ENCODE peak calls at places on chromosome 10, in eight cellular contexts. L is fibroblast of lung; C is cardiac muscle cell; B is IMR-90; V is BJ; K is PC-3; E is effector memory CD4-positive, alpha-beta T cell; O is breast epithelium. F is an unnamed sample. For H3K36me3, the result is how much of the 10 kb centered on the place peaks cover.

GRCh38 chr10:126264089-126265018 is 123.9 kb downstream of the ADAM12 start:
- DNase-seq in L (no peak), C (no peak), B (no peak), V (no peak), K (no peak), E (no peak), O (no peak), F (no peak)

GRCh38 chr10:50456711-50457110 is 167.0 kb downstream of the SGMS1 start:
- DNase-seq in L (no peak), C (no peak), B (no peak), V (no peak), K (no peak), E (no peak), O (no peak), F (no peak)

GRCh38 chr10:129656642-129657041 is 189.6 kb downstream of the MGMT start:
- DNase-seq in L (no peak), C (no peak), B (no peak), V (no peak), K (no peak), E (no peak), O (no peak), F (no peak)

GRCh38 chr10:89644691-89644966 is 413 bp downstream of the PANK1 start:
- DNase-seq in L (no peak), C (no peak), B (no peak), V (no peak), K (no peak), E (no peak), O (no peak), F (no peak)

GRCh38 chr10:116664631-116665030 is 43.9 kb downstream of the PNLIPRP2 start:
- DNase-seq in L (no peak), C (no peak), B (no peak), V (no peak), K (no peak), E (no peak), O (no peak), F (no peak)

GRCh38 chr10:115936926-115937755 is 335.9 kb downstream of the GFRA1 start:
- DNase-seq in L (peak), C (no peak), B (peak), V (no peak), K (peak), E (no peak), O (no peak), F (no peak)

GRCh38 chr10:29751232-29751631 is 116.5 kb upstream of the SVIL start:
- DNase-seq in L (no peak), C (no peak), B (no peak), V (no peak), K (no peak), E (no peak), O (no peak), F (no peak)

GRCh38 chr10:50807851-50808776 is 68.4 kb downstream of the ASAH2B start:
- DNase-seq in L (no peak), C (no peak), B (peak), V (peak), K (no peak), E (no peak), O (no peak), F (no peak)

GRCh38 chr10:36882781-36883180 is 242.6 kb upstream of the ANKRD30A start:
- DNase-seq in L (no peak), C (no peak), B (no peak), V (no peak), K (no peak), E (no peak), O (no peak), F (no peak)

GRCh38 chr10:89219512-89220218 is 12.5 kb upstream of the CH25H start:
- DNase-seq in L (no peak), C (no peak), B (no peak), V (no peak), K (no peak), E (no peak), O (no peak), F (no peak)

GRCh38 chr10:62640386-62640785 is 164.1 kb upstream of the ADO start:
- DNase-seq in L (no peak), C (no peak), B (peak), V (no peak), K (peak), E (no peak), O (no peak), F (no peak)

GRCh38 chr10:49231421-49231820 is 43.2 kb upstream of the TMEM273 start:
- DNase-seq in L (no peak), C (no peak), B (no peak), V (no peak), K (no peak), E (no peak), O (no peak), F (no peak)

GRCh38 chr10:78165617-78166016 is 132.0 kb downstream of the RPS24 start:
- DNase-seq in L (no peak), C (peak), B (no peak), V (no peak), K (peak), E (no peak), O (no peak), F (no peak)

GRCh38 chr10:28532223-28532508 is 752 bp upstream of the WAC start:
- DNase-seq in L (peak), C (no peak), B (no peak), V (no peak), K (peak), E (no peak), O (peak), F (peak)

GRCh38 chr10:132162021-132162531 is 24.7 kb upstream of the DPYSL4 start:
- DNase-seq in L (no peak), C (peak), B (no peak), V (no peak), K (no peak), E (no peak), O (no peak), F (peak)

GRCh38 chr10:132185601-132186487 is 904 bp upstream of the DPYSL4 start:
- DNase-seq in L (peak), C (peak), B (peak), V (no peak), K (peak), E (peak), O (no peak), F (no peak)

GRCh38 chr10:112262556-112262955 is 20.6 kb upstream of the TECTB start:
- DNase-seq in L (no peak), C (no peak), B (peak), V (no peak), K (no peak), E (no peak), O (no peak), F (no peak)

GRCh38 chr10:69421611-69422308 is 5.0 kb upstream of the TACR2 start:
- DNase-seq in L (peak), C (no peak), B (peak), V (no peak), K (no peak), E (no peak), O (peak), F (peak)

GRCh38 chr10:27192284-27192683 is 37.1 kb downstream of the MASTL start:
- DNase-seq in L (peak), C (no peak), B (peak), V (peak), K (peak), E (no peak), O (no peak), F (peak)

GRCh38 chr10:79268100-79268670 is 79.1 kb upstream of the PPIF start:
- DNase-seq in L (peak), C (no peak), B (peak), V (no peak), K (peak), E (no peak), O (no peak), F (no peak)

GRCh38 chr10:29715296-29715695 is 80.5 kb upstream of the SVIL start:
- DNase-seq in L (no peak), C (no peak), B (no peak), V (no peak), K (no peak), E (no peak), O (no peak), F (no peak)

GRCh38 chr10:50477287-50477686 is 146.5 kb downstream of the SGMS1 start:
- DNase-seq in L (no peak), C (no peak), B (no peak), V (no peak), K (no peak), E (no peak), O (no peak), F (no peak)

GRCh38 chr10:114399576-114399975 is 4.7 kb downstream of the AFAP1L2 start:
- DNase-seq in L (no peak), C (no peak), B (no peak), V (no peak), K (no peak), E (no peak), O (no peak), F (no peak)

GRCh38 chr10:70954373-70954772 is 66.0 kb upstream of the PCBD1 start:
- DNase-seq in L (no peak), C (no peak), B (no peak), V (no peak), K (no peak), E (no peak), O (no peak), F (no peak)

GRCh38 chr10:129863231-129863663 is 100.8 kb downstream of the EBF3 start:
- DNase-seq in L (no peak), C (peak), B (no peak), V (no peak), K (no peak), E (no peak), O (no peak), F (no peak)

GRCh38 chr10:18681366-18681765 is 22.1 kb downstream of the ARL5B start:
- DNase-seq in L (peak), C (no peak), B (peak), V (no peak), K (peak), E (no peak), O (no peak), F (no peak)

GRCh38 chr10:86759073-86759672 is 2.8 kb downstream of the BMPR1A start:
- DNase-seq in L (peak), C (no peak), B (peak), V (no peak), K (no peak), E (no peak), O (no peak), F (no peak)

GRCh38 chr10:73773152-73773879 is 8.5 kb upstream of the CHCHD1 start:
- DNase-seq in L (no peak), C (peak), B (peak), V (no peak), K (no peak), E (no peak), O (no peak), F (no peak)

GRCh38 chr10:73769396-73769795 is 12.5 kb upstream of the CHCHD1 start:
- DNase-seq in L (no peak), C (no peak), B (no peak), V (no peak), K (no peak), E (no peak), O (no peak), F (no peak)

GRCh38 chr10:73774637-73775036 is 7.2 kb upstream of the CHCHD1 start:
- DNase-seq in L (peak), C (peak), B (peak), V (no peak), K (peak), E (no peak), O (no peak), F (no peak)

GRCh38 chr10:73772280-73773151 is 9.3 kb upstream of the CHCHD1 start:
- DNase-seq in L (peak), C (peak), B (peak), V (no peak), K (peak), E (peak), O (peak), F (peak)

DNA sequence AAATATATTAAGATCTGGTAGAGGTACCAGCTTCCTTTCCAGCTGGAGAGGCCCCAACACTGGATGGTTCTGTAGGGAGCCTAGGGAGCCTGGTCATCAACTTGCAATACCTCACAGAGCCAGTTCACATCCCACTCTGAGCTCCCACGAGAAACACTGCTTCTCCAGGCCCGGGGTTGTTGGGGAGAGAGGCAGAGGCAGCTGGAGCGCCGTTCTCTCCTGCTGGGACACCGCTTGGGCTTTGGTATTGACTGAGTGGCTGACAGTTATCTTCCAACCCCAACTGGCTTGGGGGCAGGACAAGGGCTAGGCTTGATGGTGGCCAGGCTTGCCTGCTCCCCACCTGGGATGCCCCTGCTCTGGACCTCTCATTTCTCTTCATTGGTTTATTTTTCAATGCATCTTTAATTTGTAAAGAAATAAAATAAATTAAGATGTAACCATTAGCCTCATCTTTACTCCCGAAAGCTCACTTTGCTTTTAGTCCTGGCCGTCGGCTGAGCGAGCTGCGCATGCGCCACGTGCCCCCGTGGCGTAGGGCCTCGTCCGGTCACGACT is 10.0 kb upstream of the CHCHD1 start:
- DNase-seq in L (peak), C (peak), B (peak), V (no peak), K (peak), E (peak), O (no peak), F (no peak)
- H3K36me3 ChIP-seq in L (under half), C (under half), B (half or more), V (under half), K (half or more), E (under half), O (under half), F (under half)

GRCh38 chr10:11741608-11742007 is 574 bp upstream of the ECHDC3 start:
- DNase-seq in L (no peak), C (no peak), B (no peak), V (no peak), K (no peak), E (no peak), O (no peak), F (no peak)
- H3K4me3 ChIP-seq in L (peak), C (no peak), B (peak), V (peak), K (no peak), E (peak), O (peak), F (peak)

GRCh38 chr10:42596196-42596595 is 42.2 kb downstream of the ZNF33B start:
- DNase-seq in L (no peak), C (no peak), B (peak), V (no peak), K (no peak), E (no peak), O (no peak), F (no peak)

GRCh38 chr10:42598249-42598873 is 40.0 kb downstream of the ZNF33B start:
- DNase-seq in L (no peak), C (no peak), B (no peak), V (no peak), K (no peak), E (no peak), O (no peak), F (no peak)

GRCh38 chr10:42593284-42593683 is 45.1 kb downstream of the ZNF33B start:
- DNase-seq in L (peak), C (no peak), B (no peak), V (no peak), K (no peak), E (no peak), O (no peak), F (no peak)

DNA sequence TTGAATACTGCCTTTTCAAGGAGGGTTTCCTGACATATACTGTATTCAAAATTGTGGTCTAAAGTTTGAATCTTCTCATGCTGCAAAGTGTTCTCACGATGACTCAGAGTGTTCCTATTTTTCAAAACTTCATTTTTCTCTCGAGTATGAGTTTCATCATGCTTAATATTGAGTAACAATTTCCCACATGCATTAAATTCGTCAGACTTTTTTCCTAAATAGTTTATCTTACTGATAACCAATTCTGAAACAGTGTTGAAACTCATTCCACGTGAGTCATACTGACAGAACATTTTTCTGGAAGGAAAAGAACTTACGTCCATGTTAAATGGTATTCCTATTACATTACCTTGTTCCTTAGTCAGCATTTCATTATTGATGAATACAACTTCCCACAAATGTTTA is 44.1 kb downstream of the ZNF33B start:
- DNase-seq in L (peak), C (no peak), B (peak), V (no peak), K (no peak), E (no peak), O (no peak), F (no peak)
- H3K36me3 ChIP-seq in L (under half), C (under half), B (under half), V (under half), K (half or more), E (half or more), O (under half), F (half or more)

GRCh38 chr10:22320591-22321155 is at the start of gene BMI1:
- DNase-seq in L (peak), C (peak), B (peak), V (no peak), K (peak), E (peak), O (peak), F (peak)

GRCh38 chr10:22318772-22319171 is 2.1 kb upstream of the BMI1 start:
- DNase-seq in L (no peak), C (no peak), B (no peak), V (no peak), K (peak), E (no peak), O (no peak), F (no peak)

GRCh38 chr10:22321156-22321711 is 335 bp downstream of the BMI1 start:
- DNase-seq in L (peak), C (peak), B (peak), V (no peak), K (peak), E (peak), O (no peak), F (no peak)

GRCh38 chr10:22317771-22318565 is 1.8 kb downstream of the COMMD3 start:
- DNase-seq in L (no peak), C (no peak), B (no peak), V (no peak), K (peak), E (no peak), O (no peak), F (no peak)

DNA sequence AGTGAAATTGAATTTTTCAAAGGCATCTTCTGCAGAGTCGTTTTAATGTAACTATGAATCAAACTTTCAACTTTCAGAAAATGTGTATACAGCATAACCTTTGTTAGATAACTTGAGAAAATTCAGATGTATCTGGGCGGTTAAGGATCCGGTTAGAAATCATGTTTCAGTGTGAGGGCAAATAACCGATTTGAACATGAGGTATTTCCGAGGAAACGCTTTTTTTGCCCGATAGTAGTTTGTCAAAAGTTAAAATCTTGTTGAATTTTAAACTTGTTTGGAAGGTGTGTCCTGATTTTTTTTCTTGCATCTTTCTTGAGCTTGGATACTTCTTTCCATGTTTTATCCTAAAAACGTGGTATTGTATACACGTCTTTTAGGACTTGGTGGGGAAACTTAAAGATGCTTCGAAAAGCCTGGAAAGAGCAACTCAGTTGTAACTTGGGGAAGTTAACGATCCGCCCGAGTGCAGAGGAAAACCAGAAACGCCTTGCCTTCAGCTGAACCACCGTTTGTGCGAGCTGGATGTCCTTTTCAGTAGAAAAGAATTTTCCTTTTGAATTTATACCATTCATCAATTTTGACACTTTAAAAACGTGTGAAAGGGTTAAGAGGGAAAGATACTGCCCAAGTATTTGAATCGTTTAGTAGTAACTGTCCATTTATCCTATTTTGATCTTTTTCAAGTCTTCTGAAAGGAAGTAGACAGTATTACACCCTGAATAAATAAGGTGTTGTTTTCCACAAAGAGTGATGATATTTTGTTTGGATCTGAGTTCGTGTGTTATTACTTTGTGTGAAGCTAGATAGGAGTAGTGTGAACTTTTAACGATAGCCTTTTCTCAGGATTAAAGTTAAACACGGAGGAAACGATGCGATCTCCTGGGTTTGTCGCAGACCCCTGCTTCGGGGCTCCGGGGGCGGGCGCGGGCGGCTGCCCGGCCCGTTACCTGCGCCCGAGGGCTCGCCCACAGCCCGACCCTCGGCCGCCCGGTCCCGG is 1.0 kb upstream of the BMI1 start:
- DNase-seq in L (no peak), C (no peak), B (no peak), V (no peak), K (peak), E (no peak), O (no peak), F (no peak)
- H3K4me3 ChIP-seq in L (peak), C (peak), B (peak), V (peak), K (peak), E (peak), O (peak), F (peak)

GRCh38 chr10:72340510-72340895 is 14.2 kb downstream of the DNAJB12 start:
- DNase-seq in L (peak), C (peak), B (no peak), V (no peak), K (peak), E (peak), O (no peak), F (peak)
- H3K36me3 ChIP-seq in L (under half), C (under half), B (half or more), V (under half), K (under half), E (under half), O (under half), F (under half)

GRCh38 chr10:118669020-118669766 is 73.7 kb upstream of the PRLHR start:
- DNase-seq in L (peak), C (no peak), B (peak), V (peak), K (no peak), E (no peak), O (no peak), F (no peak)
- H3K4me3 ChIP-seq in L (no peak), C (no peak), B (no peak), V (no peak), K (no peak), E (no peak), O (no peak), F (no peak)

DNA sequence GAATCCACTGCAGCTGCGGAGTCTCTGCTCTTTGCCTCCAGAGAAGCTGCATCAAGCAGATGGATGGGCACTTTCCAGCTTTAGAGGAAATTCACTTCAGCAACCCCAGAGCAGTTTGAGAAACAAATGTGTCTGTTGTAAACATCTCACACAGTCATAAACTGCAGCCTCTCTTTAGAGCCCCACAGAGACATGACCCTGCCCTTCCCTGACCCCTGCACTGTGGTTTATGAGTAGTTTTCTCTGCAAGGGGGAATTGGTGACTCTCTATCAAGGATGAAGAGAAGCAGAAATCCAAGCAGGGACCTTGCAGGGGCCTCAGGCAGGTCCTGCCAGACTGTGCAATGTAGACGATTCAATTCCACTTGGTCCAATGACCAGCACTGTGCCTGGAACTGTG is 160.2 kb downstream of the SH2D4B start:
- DNase-seq in L (no peak), C (no peak), B (no peak), V (no peak), K (no peak), E (no peak), O (no peak), F (no peak)
- H3K36me3 ChIP-seq in L (under half), C (under half), B (under half), V (under half), K (under half), E (under half), O (under half), F (under half)